ENCODE peak calls at places on chromosomes 4 and X, in eight cellular contexts. Q is adrenal gland; D is HepG2; X is OCI-LY7; P is neural progenitor cell; A is CD4-positive, alpha-beta T cell; T is endodermal cell; Z is heart right ventricle. N is an unnamed sample.
A peak's percentile ranks its signal among the peaks of the same experiment; 100 is the strongest.

GRCh38 chrX:118823263-118824172 is at the start of gene ZCCHC12:
- DNase-seq in P (peak; percentile 91), X (no peak), T (peak; percentile 93), A (peak; percentile 54), Q (peak; percentile 84), D (peak; percentile 18), Z (peak; percentile 4), N (peak; percentile 87)

GRCh38 chr4:144787365-144788263 is 141.7 kb downstream of the HHIP start:
- DNase-seq in T (no peak), D (peak; percentile 34), X (peak; percentile 46), Z (no peak), P (peak; percentile 68), A (no peak), Q (no peak), N (peak; percentile 63)

GRCh38 chr4:6299875-6300274 is 30.2 kb downstream of the WFS1 start:
- DNase-seq in T (no peak), P (no peak), Z (no peak), A (no peak), Q (no peak), D (no peak), X (no peak), N (no peak)

GRCh38 chrX:47936940-47937317 is 66.9 kb downstream of the ZNF182 start:
- DNase-seq in P (no peak), T (no peak), D (no peak), Z (no peak), A (no peak), Q (no peak), X (no peak), N (no peak)

GRCh38 chrX:47358387-47359065 is 11.9 kb upstream of the ZNF157 start:
- DNase-seq in X (peak; percentile 32), A (peak; percentile 13), P (no peak), Q (peak; percentile 55), D (no peak), Z (no peak), T (no peak), N (no peak)

GRCh38 chr4:71287305-71287704 is 51.5 kb upstream of the SLC4A4 start:
- DNase-seq in Z (no peak), X (no peak), D (no peak), Q (no peak), P (no peak), A (no peak), T (no peak), N (no peak)

GRCh38 chr4:72984351-72984750 is 85.2 kb downstream of the COX18 start:
- DNase-seq in D (no peak), P (no peak), Q (no peak), Z (no peak), X (no peak), T (no peak), A (no peak), N (no peak)

GRCh38 chrX:23292979-23293651 is 41.5 kb upstream of the PTCHD1 start:
- DNase-seq in X (no peak), A (no peak), Z (no peak), P (no peak), D (no peak), Q (no peak), T (no peak), N (no peak)

GRCh38 chrX:86348669-86349068 is 200.4 kb downstream of the DACH2 start:
- DNase-seq in D (peak; percentile 10), A (no peak), Z (no peak), P (peak; percentile 16), Q (no peak), X (peak; percentile 0), T (peak; percentile 53), N (no peak)

GRCh38 chrX:106802063-106802387 is 448 bp upstream of the TBC1D8B start:
- DNase-seq in T (no peak), X (no peak), D (peak; percentile 3), Q (no peak), Z (no peak), P (peak; percentile 1), A (no peak), N (peak; percentile 18)

GRCh38 chr4:42501624-42502401 is 104.5 kb downstream of the SHISA3 start:
- DNase-seq in D (no peak), Z (no peak), X (no peak), A (no peak), T (peak; percentile 56), Q (no peak), P (peak; percentile 80), N (peak; percentile 14)

GRCh38 chrX:18883234-18883960 is 100.5 kb downstream of the PHKA2 start:
- DNase-seq in D (peak; percentile 30), X (no peak), A (no peak), Z (peak; percentile 40), P (no peak), Q (no peak), T (peak; percentile 82), N (no peak)

GRCh38 chr4:188960411-188961093 is 821.3 kb downstream of the TRIML1 start:
- DNase-seq in D (no peak), Q (no peak), Z (no peak), A (no peak), P (no peak), T (no peak), X (no peak), N (no peak)

GRCh38 chrX:3815896-3816664 is 102.6 kb upstream of the PRKX start:
- DNase-seq in T (peak; percentile 81), Z (peak; percentile 21), X (peak; percentile 56), A (peak; percentile 35), Q (peak; percentile 65), P (peak; percentile 48), D (peak; percentile 36), N (peak; percentile 34)

GRCh38 chrX:103831803-103832544 is at the start of gene RAB9B:
- DNase-seq in Q (peak; percentile 52), Z (peak; percentile 20), D (no peak), A (no peak), X (no peak), T (peak; percentile 93), P (peak; percentile 77), N (peak; percentile 59)

DNA sequence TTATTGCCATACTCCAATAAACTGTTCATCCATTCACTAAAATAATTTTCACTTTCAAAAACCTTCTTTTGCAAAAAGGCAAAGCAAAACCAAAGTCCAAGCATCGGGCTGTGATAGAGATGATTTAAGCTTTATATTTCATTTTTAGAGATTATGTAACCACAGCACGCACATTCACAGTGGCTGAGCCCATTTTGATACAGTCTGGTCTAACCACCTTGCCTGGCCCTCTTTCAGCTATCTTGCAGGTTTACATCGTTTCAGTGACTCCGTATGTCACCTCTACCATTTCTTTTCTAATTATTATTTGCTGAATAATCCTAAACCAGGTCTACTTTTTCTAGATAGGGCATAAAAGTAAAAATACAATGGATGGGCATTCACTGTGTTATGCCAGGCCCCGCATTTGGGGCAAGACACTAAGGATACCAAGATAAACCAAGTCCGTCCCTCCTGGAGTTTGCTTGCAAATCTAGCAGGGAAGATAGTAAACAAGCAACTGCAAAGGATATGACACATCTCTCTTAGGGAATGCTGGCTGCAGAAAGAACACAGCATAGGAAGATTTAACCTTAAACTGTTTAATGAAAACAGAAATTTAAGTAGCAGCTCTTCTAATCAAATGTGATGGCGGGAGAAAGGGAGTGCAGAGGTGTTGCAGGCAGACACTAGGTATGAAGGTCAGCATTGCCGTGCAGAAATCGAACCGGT is 1.7 kb downstream of the CASP3 start:
- DNase-seq in T (no peak), Z (no peak), P (no peak), D (no peak), A (no peak), X (no peak), Q (no peak), N (peak; percentile 27)
- H3K27ac ChIP-seq in T (no peak overlapping the region), Z (peak overlapping the region; percentile 98), P (no peak overlapping the region), D (peak overlapping the region; percentile 88), A (peak overlapping the region; percentile 72), X (peak overlapping the region; percentile 79), Q (peak overlapping the region; percentile 99), N (peak overlapping the region; percentile 93)

GRCh38 chrX:81238166-81238565 is 36.3 kb downstream of the SH3BGRL start:
- DNase-seq in Q (no peak), A (no peak), X (no peak), D (no peak), Z (no peak), T (peak; percentile 54), P (no peak), N (no peak)
- H3K9me3 ChIP-seq in Q (no peaks in the 10 kb centered on the region), A (no peaks in the 10 kb centered on the region), X (no peaks in the 10 kb centered on the region), D (no peaks in the 10 kb centered on the region), Z (no peaks in the 10 kb centered on the region), T (no peaks in the 10 kb centered on the region), P (no peaks in the 10 kb centered on the region), N (no peaks in the 10 kb centered on the region)

DNA sequence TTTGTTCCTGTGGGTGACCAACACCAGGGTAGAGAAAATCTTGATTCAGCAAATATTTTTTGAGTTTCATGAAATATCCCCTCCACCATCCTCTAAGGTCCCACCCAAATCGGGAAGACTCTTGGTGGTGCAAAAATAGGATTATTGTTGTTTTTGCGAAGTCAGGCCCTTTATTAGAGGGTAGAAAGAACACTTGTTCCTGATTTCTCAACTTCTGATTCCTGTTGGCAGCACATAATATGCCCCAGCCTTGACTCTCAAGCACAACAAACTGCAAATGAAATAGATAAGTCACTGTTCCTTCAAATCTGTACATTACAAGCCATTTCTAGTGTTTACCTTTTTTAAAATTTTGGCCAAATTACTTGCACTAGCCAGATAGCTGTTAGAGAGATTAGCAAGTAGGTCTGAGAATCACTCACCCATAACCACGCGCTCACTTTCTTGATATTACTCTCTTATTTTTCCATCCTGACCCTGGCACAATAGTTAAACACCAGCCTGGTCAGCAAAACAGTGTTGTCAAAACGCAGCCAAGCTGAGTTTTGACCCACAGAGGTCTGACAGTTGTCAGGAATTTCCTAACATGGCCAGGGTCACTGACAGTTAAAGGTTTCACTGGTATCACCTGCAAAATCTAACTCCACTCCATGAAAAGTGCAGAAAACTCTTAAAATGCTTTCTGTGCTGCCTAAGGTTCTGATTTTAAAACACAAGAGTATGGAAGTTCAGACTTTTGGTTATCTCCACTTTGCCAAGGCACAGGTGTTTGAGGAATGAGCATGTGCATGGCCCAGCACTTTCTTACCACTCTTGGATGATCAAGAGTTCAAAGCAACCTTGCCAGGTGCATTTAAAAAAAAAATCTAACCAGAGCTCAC is 69.8 kb downstream of the RBM47 start:
- DNase-seq in Q (no peak), A (no peak), P (no peak), T (no peak), X (peak; percentile 35), Z (no peak), D (no peak), N (no peak)
- H3K27ac ChIP-seq in Q (peak overlapping the region; percentile 62), A (no peak overlapping the region), P (no peak overlapping the region), T (no peak overlapping the region), X (peak overlapping the region; percentile 29), Z (no peak overlapping the region), D (no peak overlapping the region), N (no peak overlapping the region)

GRCh38 chr4:145982791-145983190 is 44.2 kb upstream of the ZNF827 start:
- DNase-seq in T (no peak), A (no peak), D (no peak), P (no peak), Z (no peak), X (no peak), Q (no peak), N (no peak)

GRCh38 chr4:145976680-145977079 is 38.1 kb upstream of the ZNF827 start:
- DNase-seq in T (no peak), P (no peak), Z (no peak), D (no peak), X (no peak), A (no peak), Q (no peak), N (no peak)

GRCh38 chr4:145984563-145984962 is 45.9 kb upstream of the ZNF827 start:
- DNase-seq in X (no peak), P (no peak), D (no peak), T (no peak), Q (peak; percentile 56), A (no peak), Z (peak; percentile 5), N (no peak)

DNA sequence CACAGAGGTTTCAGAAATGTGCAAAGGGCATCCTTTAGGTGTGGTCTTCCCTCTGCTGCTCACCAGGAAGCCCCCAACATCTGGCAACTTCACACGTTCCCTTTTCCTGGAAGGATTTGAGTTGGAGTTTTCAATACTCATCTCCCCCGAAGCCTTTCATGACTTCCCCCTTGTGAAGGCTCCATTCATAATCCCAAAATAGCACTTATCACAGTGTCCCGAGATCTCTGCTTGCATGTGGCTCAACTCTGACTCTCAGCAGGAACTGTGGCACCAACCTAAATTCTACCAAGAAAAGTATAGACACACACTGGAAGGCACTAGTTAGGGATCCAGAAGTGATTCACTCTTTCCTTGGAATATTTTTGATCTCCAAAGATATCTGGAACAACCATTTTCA is 40.5 kb upstream of the ZNF827 start:
- DNase-seq in Z (no peak), P (no peak), Q (no peak), D (no peak), T (no peak), A (no peak), X (no peak), N (peak; percentile 1)
- H3K9me3 ChIP-seq in Z (no peaks in the 10 kb centered on the region), P (no peaks in the 10 kb centered on the region), Q (no peaks in the 10 kb centered on the region), D (no peaks in the 10 kb centered on the region), T (no peaks in the 10 kb centered on the region), A (no peaks in the 10 kb centered on the region), X (no peaks in the 10 kb centered on the region), N (no peaks in the 10 kb centered on the region)